ENCODE peak calls at places on chromosomes 3 and 15, in eight cellular contexts. A is dorsolateral prefrontal cortex, L is AG10803, V is psoas muscle, R is heart left ventricle, T is fibroblast of lung, C is body of pancreas, B is OCI-LY7. S is an unnamed sample.

GRCh38 chr15:83305696-83306291 is 21.3 kb upstream of the BNC1 start:
- DNase-seq in A (no peak), L (no peak), C (peak; percentile 65), V (no peak), T (peak; percentile 76), R (no peak), B (no peak), S (no peak)

GRCh38 chr3:122265937-122266336 is 59.1 kb upstream of the CSTA start:
- DNase-seq in V (no peak), T (no peak), B (no peak), A (no peak), R (no peak), C (no peak), L (no peak), S (no peak)

GRCh38 chr3:169034401-169034800 is 629.1 kb downstream of the MECOM start:
- DNase-seq in A (no peak), R (no peak), T (peak; percentile 38), V (no peak), C (no peak), B (no peak), L (peak; percentile 60), S (no peak)

GRCh38 chr3:106810461-106810733 is 566.8 kb upstream of the CCDC54 start:
- DNase-seq in A (no peak), B (no peak), C (no peak), V (no peak), T (peak; percentile 27), R (no peak), L (no peak), S (no peak)

GRCh38 chr15:85559530-85559929 is 179.1 kb downstream of the AKAP13 start:
- DNase-seq in V (no peak), R (no peak), T (no peak), B (no peak), A (no peak), L (no peak), C (no peak), S (no peak)

GRCh38 chr3:11603628-11604027 is 40.1 kb downstream of the VGLL4 start:
- DNase-seq in A (no peak), V (peak; percentile 77), L (peak; percentile 91), R (peak; percentile 43), B (peak; percentile 62), T (peak; percentile 92), C (peak; percentile 26), S (no peak)

GRCh38 chr3:187209501-187209900 is 12.2 kb downstream of the RTP1 start:
- DNase-seq in A (no peak), R (no peak), T (peak; percentile 29), C (no peak), L (peak; percentile 89), V (no peak), B (no peak), S (no peak)

GRCh38 chr3:101935081-101935480 is 85.8 kb downstream of the NFKBIZ start:
- DNase-seq in R (no peak), C (no peak), B (no peak), V (no peak), T (no peak), A (no peak), L (no peak), S (no peak)

GRCh38 chr15:78263351-78263781 is 996 bp upstream of the DNAJA4 start:
- DNase-seq in B (no peak), T (no peak), R (no peak), V (no peak), L (no peak), A (no peak), C (no peak), S (no peak)

GRCh38 chr15:64740361-64741170 is 34.8 kb downstream of the RBPMS2 start:
- DNase-seq in C (peak; percentile 57), V (peak; percentile 31), L (peak; percentile 54), A (no peak), T (peak; percentile 45), B (peak; percentile 30), R (peak; percentile 87), S (peak; percentile 31)

GRCh38 chr3:146162561-146162960 is 1.6 kb upstream of the PLOD2 start:
- DNase-seq in V (no peak), T (no peak), B (no peak), L (no peak), A (no peak), C (peak; percentile 8), R (no peak), S (no peak)
- H3K4me3 ChIP-seq in V (no peak overlapping the region), T (no peak overlapping the region), B (no peak overlapping the region), L (no peak overlapping the region), A (no peak overlapping the region), C (no peak overlapping the region), R (no peak overlapping the region), S (no peak overlapping the region)

GRCh38 chr3:171829841-171830559 is 13.1 kb upstream of the TMEM212 start:
- DNase-seq in B (peak; percentile 4), A (peak; percentile 60), C (peak; percentile 82), L (peak; percentile 80), V (peak; percentile 76), R (peak; percentile 88), T (peak; percentile 72), S (peak; percentile 71)
- TF ChIP-seq CTCF in B (peak; percentile 44), A (peak; percentile 67), C (peak; percentile 32), L (peak; percentile 66), V (peak; percentile 48), R (peak; percentile 73), T (peak; percentile 69), S (peak; percentile 77)

GRCh38 chr3:184379375-184380209 is at the start of gene CHRD:
- DNase-seq in B (no peak), C (no peak), A (no peak), L (no peak), V (peak; percentile 48), T (no peak), R (no peak), S (no peak)
- H3K4me3 ChIP-seq in B (no peak within 1 kb of the TSS), C (peak within 1 kb of the TSS; percentile 17), A (peak within 1 kb of the TSS; percentile 66), L (peak within 1 kb of the TSS; percentile 41), V (peak within 1 kb of the TSS; percentile 72), T (peak within 1 kb of the TSS; percentile 21), R (peak within 1 kb of the TSS; percentile 44), S (no peak within 1 kb of the TSS)

GRCh38 chr3:5007873-5008272 is 28.6 kb downstream of the BHLHE40 start:
- DNase-seq in L (no peak), T (no peak), V (no peak), B (peak; percentile 72), R (no peak), C (no peak), A (no peak), S (no peak)

GRCh38 chr3:5005367-5005766 is 26.1 kb downstream of the BHLHE40 start:
- DNase-seq in A (no peak), T (no peak), L (no peak), B (no peak), V (no peak), C (no peak), R (no peak), S (no peak)

GRCh38 chr3:5004319-5005152 is 25.3 kb downstream of the BHLHE40 start:
- DNase-seq in L (no peak), T (no peak), R (no peak), A (no peak), V (no peak), C (no peak), B (no peak), S (no peak)

GRCh38 chr3:5009506-5010100 is 30.4 kb downstream of the BHLHE40 start:
- DNase-seq in L (peak; percentile 84), T (peak; percentile 67), B (no peak), A (no peak), V (no peak), C (no peak), R (no peak), S (no peak)

DNA sequence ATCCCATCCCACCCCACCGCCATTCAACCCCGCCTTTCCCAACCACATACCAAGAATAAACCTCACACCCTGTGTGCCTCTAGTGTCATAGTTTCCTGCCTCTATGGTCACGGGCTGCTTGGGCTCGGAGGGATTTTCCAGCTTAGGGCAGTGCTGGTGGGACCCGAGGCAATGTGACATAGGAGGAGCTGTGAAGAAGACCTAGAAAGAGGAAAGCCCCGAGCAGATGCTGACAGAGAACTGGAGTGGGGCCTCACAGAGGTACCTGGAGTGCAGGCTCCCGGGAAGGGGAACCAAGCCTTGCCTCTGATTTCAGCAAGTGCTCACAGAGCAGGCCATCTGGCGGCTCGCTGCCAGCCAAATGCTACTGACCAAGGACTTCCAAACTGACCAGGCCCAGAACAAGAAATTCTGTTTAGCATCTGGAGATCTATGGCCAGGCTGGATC is 27.5 kb downstream of the BHLHE40 start:
- DNase-seq in C (peak; percentile 38), V (no peak), B (peak; percentile 19), A (no peak), T (no peak), R (no peak), L (no peak), S (no peak)
- TF ChIP-seq CTCF in C (no peak), V (no peak), B (no peak), A (no peak), T (no peak), R (no peak), L (no peak), S (no peak)

DNA sequence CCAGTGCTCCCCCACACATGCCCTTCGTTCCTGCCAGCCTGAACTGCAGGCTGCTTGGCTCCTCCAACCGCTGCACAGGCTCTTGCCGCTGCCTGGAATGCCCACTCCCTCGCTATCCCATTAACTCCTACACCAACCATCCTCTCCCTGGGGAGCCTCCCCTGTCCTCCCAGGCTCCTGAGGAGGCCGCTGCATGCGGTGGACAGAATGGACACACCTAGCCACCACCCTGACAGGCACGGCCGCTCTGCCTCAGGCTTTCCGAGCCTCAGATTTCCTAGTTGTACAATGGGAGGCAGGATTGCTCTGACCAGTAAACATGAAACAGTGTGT is 2.3 kb downstream of the PLXNB1 start:
- DNase-seq in V (no peak), R (no peak), A (no peak), T (no peak), C (no peak), L (no peak), B (no peak), S (no peak)
- H3K4me3 ChIP-seq in V (peak overlapping the region; percentile 84), R (no peak overlapping the region), A (peak overlapping the region; percentile 80), T (peak overlapping the region; percentile 14), C (no peak overlapping the region), L (peak overlapping the region; percentile 68), B (no peak overlapping the region), S (no peak overlapping the region)

S was measured in HFF-Myc.